ENCODE peak calls at places on chromosomes 6 and 20, in ten cellular contexts. U is transverse colon, Z is SK-N-SH, A is vagina, V is breast epithelium, O is stomach, E is HCT116, D is GM23338, Y is suprapubic skin, Q is sigmoid colon. M is an unnamed sample.

GRCh38 chr6:170222498-170223471 is 68.1 kb downstream of the DLL1 start:
- DNase-seq in U (no peak), Z (peak; percentile 17), A (no peak), V (peak; percentile 59), O (no peak), E (no peak), D (no peak), Y (peak; percentile 76), Q (peak; percentile 54), M (peak; percentile 3)

GRCh38 chr6:155013457-155013876 is 18.4 kb downstream of the TIAM2 start:
- DNase-seq in U (no peak), Z (peak; percentile 52), A (no peak), V (no peak), O (no peak), E (no peak), D (no peak), Y (no peak), Q (no peak), M (no peak)

GRCh38 chr20:36835453-36836198 is 40.3 kb upstream of the TLDC2 start:
- DNase-seq in U (peak; percentile 94), Z (peak; percentile 99), A (peak; percentile 94), V (peak; percentile 90), O (peak; percentile 92), E (peak; percentile 80), D (peak; percentile 97), Y (peak; percentile 96), Q (peak; percentile 98), M (peak; percentile 90)

GRCh38 chr6:87660226-87660886 is 41.7 kb downstream of the AKIRIN2 start:
- DNase-seq in U (no peak), Z (no peak), A (no peak), V (no peak), O (no peak), E (no peak), D (no peak), Y (no peak), Q (no peak), M (no peak)

GRCh38 chr6:87183687-87184086 is 28.3 kb downstream of the ZNF292 start:
- DNase-seq in U (no peak), Z (no peak), A (no peak), V (no peak), O (no peak), E (no peak), D (no peak), Y (no peak), Q (no peak), M (no peak)

GRCh38 chr20:7038029-7038428 is 270.5 kb downstream of the BMP2 start:
- DNase-seq in U (no peak), Z (no peak), A (no peak), V (no peak), O (no peak), E (no peak), D (no peak), Y (no peak), Q (no peak), M (no peak)

GRCh38 chr6:91781946-91782345 is 1195.1 kb upstream of the MAP3K7 start:
- DNase-seq in U (no peak), Z (no peak), A (no peak), V (no peak), O (no peak), E (no peak), D (no peak), Y (no peak), Q (no peak), M (no peak)

GRCh38 chr20:16944753-16945152 is 196.6 kb downstream of the OTOR start:
- DNase-seq in U (no peak), Z (no peak), A (no peak), V (no peak), O (no peak), E (no peak), D (no peak), Y (no peak), Q (no peak), M (no peak)

GRCh38 chr20:840503-840857 is 7.0 kb downstream of the FAM110A start:
- DNase-seq in U (no peak), Z (no peak), A (no peak), V (no peak), O (no peak), E (no peak), D (no peak), Y (no peak), Q (no peak), M (no peak)

GRCh38 chr6:53189554-53189953 is 40.9 kb upstream of the GCM1 start:
- DNase-seq in U (no peak), Z (no peak), A (no peak), V (no peak), O (no peak), E (no peak), D (no peak), Y (no peak), Q (no peak), M (no peak)

GRCh38 chr6:156658186-156658585 is 119.0 kb upstream of the ARID1B start:
- DNase-seq in U (no peak), Z (no peak), A (no peak), V (no peak), O (no peak), E (no peak), D (no peak), Y (no peak), Q (peak; percentile 68), M (peak; percentile 24)

DNA sequence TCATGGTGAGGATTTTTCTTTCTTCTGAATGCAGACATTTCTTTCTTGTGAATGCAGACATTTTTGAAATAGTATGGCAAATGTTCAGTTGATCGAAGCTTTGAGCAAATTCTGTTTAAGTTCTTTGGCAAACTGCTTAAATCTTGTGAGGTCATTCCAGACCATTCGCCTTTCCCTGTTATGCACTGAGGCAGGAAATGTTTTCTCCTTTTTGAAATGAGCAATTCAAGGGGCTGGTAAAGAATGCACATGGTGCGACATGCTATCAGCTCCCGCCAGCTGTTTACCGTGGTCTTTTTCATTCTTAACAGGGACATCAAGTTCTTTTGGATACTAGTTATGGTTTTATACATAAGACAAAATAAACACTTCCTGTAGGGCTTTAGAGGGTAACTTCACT is 112.0 kb upstream of the CCN2 start:
- DNase-seq in U (no peak), Z (no peak), A (no peak), V (no peak), O (no peak), E (no peak), D (no peak), Y (no peak), Q (no peak), M (no peak)
- TF ChIP-seq POLR2AphosphoS5 in U (no peak), Z (no peak), A (no peak), V (no peak), O (no peak), E (no peak), D (no peak), Y (no peak), Q (no peak), M (no peak)

DNA sequence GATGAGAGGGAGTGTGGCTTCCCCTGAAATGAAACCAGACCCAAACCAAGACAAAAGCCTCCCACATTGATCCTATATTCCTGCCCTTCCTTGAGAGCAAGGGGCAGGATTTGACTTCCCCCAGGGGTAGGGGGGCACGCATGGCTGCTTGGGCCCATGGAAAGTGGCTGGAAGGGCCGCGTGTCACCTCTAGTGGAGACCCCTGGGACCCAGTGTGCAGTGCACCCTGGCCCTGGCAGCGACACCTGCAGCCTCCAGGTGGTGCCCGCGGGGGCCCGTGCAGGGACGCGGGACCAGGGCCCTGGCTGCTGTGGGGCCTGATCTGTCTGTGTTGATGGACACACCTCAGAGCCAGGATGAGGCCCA is 18.0 kb upstream of the SLCO4A1 start:
- DNase-seq in U (peak; percentile 78), Z (no peak), A (no peak), V (no peak), O (peak; percentile 71), E (no peak), D (peak; percentile 20), Y (no peak), Q (no peak), M (no peak)
- TF ChIP-seq CTCF in U (peak; percentile 45), Z (no peak), A (no peak), V (no peak), O (no peak), E (peak; percentile 60), D (peak; percentile 19), Y (no peak), Q (no peak), M (no peak)

GRCh38 chr20:59334616-59335300 is 34.3 kb downstream of the EDN3 start:
- DNase-seq in U (no peak), Z (no peak), A (no peak), V (no peak), O (no peak), E (no peak), D (no peak), Y (no peak), Q (no peak), M (no peak)

GRCh38 chr20:59333928-59334327 is 33.5 kb downstream of the EDN3 start:
- DNase-seq in U (peak; percentile 75), Z (no peak), A (no peak), V (no peak), O (no peak), E (no peak), D (no peak), Y (no peak), Q (no peak), M (no peak)

GRCh38 chr20:59336551-59336950 is 36.1 kb downstream of the EDN3 start:
- DNase-seq in U (no peak), Z (no peak), A (no peak), V (no peak), O (no peak), E (no peak), D (no peak), Y (no peak), Q (no peak), M (no peak)

GRCh38 chr20:59333260-59333845 is 32.9 kb downstream of the EDN3 start:
- DNase-seq in U (peak; percentile 39), Z (no peak), A (no peak), V (no peak), O (no peak), E (no peak), D (no peak), Y (no peak), Q (no peak), M (no peak)

DNA sequence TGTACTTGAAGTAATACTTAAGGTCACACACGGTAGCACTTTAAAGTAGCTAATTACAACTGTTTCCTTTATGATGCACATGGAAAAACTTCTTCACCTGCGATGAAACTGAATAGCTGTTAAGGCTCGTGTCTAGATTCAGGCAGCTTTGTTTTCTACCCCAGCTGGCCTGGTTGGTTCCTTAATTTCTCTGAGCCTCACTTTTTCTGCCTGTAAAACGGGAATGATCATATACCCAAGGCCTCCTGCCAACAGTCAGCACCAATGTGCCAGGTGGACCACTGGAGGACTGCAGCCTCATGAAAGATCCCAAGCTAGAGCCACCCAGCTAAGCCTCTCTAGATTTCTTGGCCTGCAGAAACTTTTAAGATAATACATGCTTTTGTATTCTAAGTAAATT is 35.0 kb downstream of the EDN3 start:
- DNase-seq in U (no peak), Z (no peak), A (no peak), V (no peak), O (no peak), E (no peak), D (no peak), Y (no peak), Q (no peak), M (no peak)
- H3K27me3 ChIP-seq in U (peaks cover 6% of the 10 kb centered on the region), Z (no peaks in the 10 kb centered on the region), A (no peaks in the 10 kb centered on the region), V (peaks cover 5% of the 10 kb centered on the region), O (peaks cover 21% of the 10 kb centered on the region), E (peaks cover 20% of the 10 kb centered on the region), D (no peaks in the 10 kb centered on the region), Y (peaks cover 2% of the 10 kb centered on the region), Q (no peaks in the 10 kb centered on the region), M (no peaks in the 10 kb centered on the region)

DNA sequence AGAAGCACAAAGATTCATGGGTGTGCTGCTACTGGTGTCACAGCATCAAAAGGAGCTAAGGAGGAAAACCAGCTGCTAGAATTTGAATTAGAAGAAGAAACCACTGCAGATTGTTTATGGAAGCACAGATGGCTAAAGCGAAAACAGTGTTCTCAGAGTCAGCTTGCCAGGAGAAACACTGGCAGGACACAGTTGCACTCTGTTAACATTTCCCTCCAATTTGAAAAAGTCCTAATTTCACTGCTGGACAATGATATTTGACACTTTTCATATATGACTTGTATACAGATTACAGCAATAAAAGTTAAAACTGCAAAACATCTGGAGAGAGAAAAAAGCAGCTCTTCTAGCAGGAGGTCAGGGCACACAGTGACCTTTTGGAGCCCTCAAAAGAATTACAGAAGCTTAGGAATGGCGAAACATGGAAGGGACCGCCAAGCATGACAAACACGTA is 314.5 kb downstream of the COL12A1 start:
- DNase-seq in U (no peak), Z (no peak), A (no peak), V (no peak), O (no peak), E (no peak), D (no peak), Y (no peak), Q (peak; percentile 82), M (no peak)
- TF ChIP-seq POLR2AphosphoS5 in U (peak; percentile 55), Z (no peak), A (no peak), V (no peak), O (no peak), E (no peak), D (no peak), Y (peak; percentile 32), Q (peak; percentile 20), M (peak; percentile 10)